ENCODE peak calls at places on chromosomes 7 and 10, in four cellular contexts. M is neural crest cell, S is Panc1, Q is AG04450. G is an unnamed sample.

GRCh38 chr10:131107970-131108369 is 203.6 kb downstream of the TCERG1L start:
- DNase-seq in S (no peak), M (no peak), Q (no peak), G (no peak)

GRCh38 chr7:157120181-157120580 is 18.5 kb upstream of the UBE3C start:
- DNase-seq in M (no peak), Q (no peak), S (no peak), G (no peak)

GRCh38 chr7:1853619-1854520 is 183.8 kb downstream of the ELFN1 start:
- DNase-seq in M (no peak), S (no peak), Q (no peak), G (no peak)

GRCh38 chr10:77036993-77037734 is 600.4 kb downstream of the KCNMA1 start:
- DNase-seq in Q (no peak), M (peak), S (peak), G (peak)

GRCh38 chr10:25072786-25073185 is 56.4 kb downstream of the THNSL1 start:
- DNase-seq in M (no peak), Q (no peak), S (no peak), G (no peak)

GRCh38 chr7:148264933-148265557 is 325.5 kb upstream of the C7orf33 start:
- DNase-seq in S (peak), M (no peak), Q (no peak), G (no peak)

GRCh38 chr7:26863504-26864308 is 684 bp downstream of the SKAP2 start:
- DNase-seq in Q (no peak), S (no peak), M (peak), G (peak)

GRCh38 chr10:26637521-26638275 is 59.8 kb upstream of the PDSS1 start:
- DNase-seq in S (no peak), Q (no peak), M (no peak), G (no peak)

GRCh38 chr10:89185658-89186057 is 21.5 kb downstream of the CH25H start:
- DNase-seq in Q (no peak), S (no peak), M (no peak), G (no peak)

GRCh38 chr10:3780056-3780765 is 4.8 kb downstream of the KLF6 start:
- DNase-seq in M (no peak), Q (no peak), S (no peak), G (no peak)

GRCh38 chr10:126052171-126052570 is 155.8 kb downstream of the FANK1 start:
- DNase-seq in S (no peak), Q (no peak), M (no peak), G (no peak)

GRCh38 chr7:85275204-85275603 is 88.3 kb upstream of the SEMA3D start:
- DNase-seq in M (no peak), S (no peak), Q (no peak), G (no peak)

GRCh38 chr10:8037941-8038894 is 16.3 kb upstream of the GATA3 start:
- DNase-seq in S (no peak), Q (no peak), M (no peak), G (no peak)

DNA sequence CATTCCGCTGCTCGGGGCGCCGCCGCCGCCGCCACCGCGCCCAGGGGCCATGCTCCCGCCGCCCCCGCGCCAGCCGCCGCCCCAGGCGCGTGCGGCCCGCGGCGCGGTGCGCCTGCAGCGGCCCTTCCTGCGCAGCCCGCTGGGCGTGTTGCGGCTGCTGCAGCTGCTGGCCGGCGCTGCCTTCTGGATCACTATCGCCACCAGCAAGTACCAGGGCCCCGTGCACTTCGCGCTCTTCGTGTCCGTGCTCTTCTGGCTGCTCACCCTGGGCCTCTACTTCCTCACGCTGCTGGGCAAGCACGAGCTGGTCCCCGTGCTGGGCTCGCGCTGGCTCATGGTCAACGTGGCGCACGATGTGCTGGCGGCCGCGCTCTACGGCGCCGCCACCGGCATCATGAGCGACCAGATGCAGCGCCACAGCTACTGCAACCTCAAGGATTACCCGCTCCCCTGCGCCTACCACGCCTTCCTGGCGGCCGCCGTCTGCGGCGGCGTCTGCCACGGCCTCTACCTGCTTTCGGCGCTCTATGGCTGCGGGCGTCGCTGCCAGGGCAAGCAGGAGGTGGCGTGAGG is 384 bp downstream of the MARVELD1 start:
- DNase-seq in Q (no peak), S (peak), M (peak), G (peak)
- TF ChIP-seq CTCF in Q (peak), S (no peak), M (peak), G (no peak)

GRCh38 chr10:33064706-33065105 is 106.7 kb upstream of the ITGB1 start:
- DNase-seq in Q (no peak), S (no peak), M (no peak), G (no peak)

GRCh38 chr10:33065111-33065510 is 107.1 kb upstream of the ITGB1 start:
- DNase-seq in M (no peak), Q (no peak), S (no peak), G (no peak)

GRCh38 chr10:33067481-33067880 is 109.5 kb upstream of the ITGB1 start:
- DNase-seq in M (no peak), Q (no peak), S (no peak), G (no peak)

GRCh38 chr10:33067917-33068316 is 109.9 kb upstream of the ITGB1 start:
- DNase-seq in M (no peak), S (no peak), Q (no peak), G (no peak)

GRCh38 chr10:33066558-33067236 is 108.7 kb upstream of the ITGB1 start:
- DNase-seq in Q (no peak), S (no peak), M (no peak), G (no peak)
- TF ChIP-seq CTCF in Q (peak), S (peak), M (no peak), G (no peak)

GRCh38 chr10:72567884-72568283 is 58.0 kb downstream of the MICU1 start:
- DNase-seq in S (peak), M (no peak), Q (no peak), G (peak)
- TF ChIP-seq CTCF in S (peak), M (peak), Q (peak), G (peak)

GRCh38 chr10:68074775-68075549 is at the start of gene HERC4:
- DNase-seq in Q (peak), S (no peak), M (peak), G (peak)
- TF ChIP-seq CTCF in Q (no peak), S (no peak), M (no peak), G (no peak)

DNA sequence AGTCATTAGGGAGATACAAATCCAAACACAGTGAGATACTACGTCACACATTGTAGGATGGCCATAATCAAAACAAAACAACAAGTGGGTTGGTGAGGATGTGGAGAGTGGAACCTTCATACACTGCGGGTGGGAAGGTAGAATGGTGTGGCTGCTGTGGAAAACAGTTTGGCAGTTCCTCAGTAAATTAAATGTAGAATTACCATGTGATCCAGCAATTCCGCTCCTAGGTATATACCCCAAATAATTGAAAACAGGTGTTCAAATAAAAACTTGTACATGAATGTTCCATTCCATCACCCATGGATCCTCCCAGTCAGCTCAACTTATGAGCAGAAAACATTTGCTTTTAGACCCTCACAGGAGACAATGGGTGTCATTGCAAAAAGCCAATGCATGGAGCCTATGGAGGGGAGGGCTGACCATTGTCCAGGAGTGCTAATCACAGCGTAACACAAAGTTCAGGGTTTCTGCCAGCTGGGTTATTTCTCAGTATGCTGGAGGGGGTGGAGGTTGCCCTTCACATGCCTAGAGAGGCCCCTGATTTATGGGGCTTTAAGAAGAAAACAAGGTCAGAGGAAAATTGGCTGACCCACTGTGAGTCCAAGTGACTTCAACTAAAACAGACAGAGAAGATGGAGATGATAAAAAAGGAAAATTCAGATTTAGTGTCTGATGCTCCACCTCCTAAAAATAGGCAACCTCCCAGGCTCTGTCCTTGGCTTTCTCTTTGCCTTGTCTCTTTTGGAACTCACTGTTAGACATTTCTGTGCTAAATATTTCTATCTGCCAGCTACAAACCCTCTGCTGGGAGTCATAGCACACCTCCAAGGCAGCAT is 124.1 kb downstream of the WDR11 start:
- DNase-seq in Q (no peak), S (no peak), M (no peak), G (no peak)
- TF ChIP-seq CTCF in Q (no peak), S (no peak), M (no peak), G (no peak)

GRCh38 chr7:116697152-116697551 is 25.2 kb downstream of the MET start:
- DNase-seq in S (no peak), M (no peak), Q (no peak), G (no peak)

GRCh38 chr7:116697761-116698160 is 25.8 kb downstream of the MET start:
- DNase-seq in S (no peak), Q (no peak), M (no peak), G (no peak)

GRCh38 chr7:116696707-116697106 is 24.7 kb downstream of the MET start:
- DNase-seq in M (no peak), S (no peak), Q (no peak), G (no peak)

GRCh38 chr7:116698396-116698795 is 26.4 kb downstream of the MET start:
- DNase-seq in S (no peak), M (no peak), Q (no peak), G (no peak)

GRCh38 chr7:116698930-116699722 is 27.1 kb downstream of the MET start:
- DNase-seq in M (no peak), S (no peak), Q (no peak), G (no peak)
- TF ChIP-seq CTCF in M (no peak), S (no peak), Q (no peak), G (no peak)

GRCh38 chr7:100563100-100563564 is 10.6 kb downstream of the SAP25 start:
- DNase-seq in M (no peak), Q (no peak), S (no peak), G (no peak)

GRCh38 chr7:100565133-100565571 is 8.5 kb downstream of the SAP25 start:
- DNase-seq in M (no peak), Q (no peak), S (no peak), G (no peak)

GRCh38 chr7:100563809-100564400 is 9.8 kb downstream of the SAP25 start:
- DNase-seq in Q (no peak), M (peak), S (peak), G (peak)

GRCh38 chr7:100561491-100562194 is 12.1 kb downstream of the SAP25 start:
- DNase-seq in M (no peak), S (no peak), Q (no peak), G (no peak)

GRCh38 chr7:100562195-100563099 is 11.3 kb downstream of the SAP25 start:
- DNase-seq in Q (no peak), S (no peak), M (no peak), G (no peak)
- TF ChIP-seq CTCF in Q (no peak), S (no peak), M (no peak), G (no peak)

DNA sequence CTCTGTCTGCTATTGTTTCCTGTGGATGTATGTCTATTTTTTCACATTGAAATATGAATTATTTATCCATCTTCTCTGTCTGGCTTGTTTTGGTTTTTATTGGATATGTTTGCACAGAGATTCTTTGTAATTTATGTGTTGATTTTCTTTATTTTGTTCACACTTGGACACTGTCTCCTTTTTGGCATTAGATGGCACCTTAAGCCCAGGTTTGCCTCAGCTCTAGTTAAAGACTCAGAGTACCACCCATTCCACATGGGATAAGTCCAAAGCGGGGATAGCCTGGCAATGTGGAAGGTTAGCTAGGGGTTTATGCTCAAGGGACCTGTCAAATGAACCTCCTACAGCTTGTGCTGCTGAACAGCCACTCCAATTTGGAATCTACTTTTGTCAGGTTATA is 14.1 kb downstream of the FEZF1 start:
- DNase-seq in S (no peak), Q (no peak), M (no peak), G (no peak)
- TF ChIP-seq CTCF in S (no peak), Q (no peak), M (no peak), G (no peak)

GRCh38 chr7:154503962-154504550 is 451.9 kb downstream of the DPP6 start:
- DNase-seq in Q (no peak), S (peak), M (no peak), G (no peak)
- TF ChIP-seq CTCF in Q (peak), S (peak), M (peak), G (peak)

G was measured in endothelial cell.